ENCODE peak calls at places on chromosomes 2 and 18, in four cellular contexts. J, M, C and D are unnamed samples. For H3K4me1 and H3K27me3, the result is how much of the 10 kb centered on the place peaks cover.

GRCh38 chr2:88055049-88055435 is 541 bp downstream of the KRCC1 start:
- DNase-seq in J (peak), M (peak), C (no peak), D (peak)

GRCh38 chr2:10079192-10079930 is 850 bp downstream of the CYS1 start:
- DNase-seq in J (peak), M (peak), C (peak), D (no peak)

GRCh38 chr2:237604391-237604790 is 13.9 kb upstream of the RAB17 start:
- DNase-seq in J (no peak), M (no peak), C (no peak), D (no peak)

GRCh38 chr2:141113301-141113700 is 1017.5 kb downstream of the LRP1B start:
- DNase-seq in J (no peak), M (no peak), C (no peak), D (no peak)

GRCh38 chr2:69570474-69570873 is 73.1 kb downstream of the AAK1 start:
- DNase-seq in J (peak), M (no peak), C (no peak), D (no peak)

GRCh38 chr18:57073516-57074187 is 73.2 kb upstream of the BOD1L2 start:
- DNase-seq in J (no peak), M (no peak), C (no peak), D (no peak)

GRCh38 chr2:20430461-20431302 is 16.2 kb upstream of the RHOB start:
- DNase-seq in J (no peak), M (no peak), C (no peak), D (no peak)

GRCh38 chr2:73063909-73064875 is 7.3 kb downstream of the SFXN5 start:
- DNase-seq in J (peak), M (peak), C (no peak), D (no peak)

GRCh38 chr2:216339456-216340279 is 32.6 kb downstream of the MARCHF4 start:
- DNase-seq in J (peak), M (peak), C (peak), D (no peak)

GRCh38 chr2:99420751-99421299 is 69.0 kb downstream of the REV1 start:
- DNase-seq in J (peak), M (no peak), C (no peak), D (no peak)

GRCh38 chr2:86157009-86157556 is 38.2 kb downstream of the IMMT start:
- DNase-seq in J (no peak), M (peak), C (no peak), D (no peak)

GRCh38 chr2:201806442-201806841 is at the start of gene CDK15:
- DNase-seq in J (peak), M (peak), C (no peak), D (no peak)

GRCh38 chr2:66576381-66577330 is 141.7 kb downstream of the MEIS1 start:
- DNase-seq in J (peak), M (peak), C (peak), D (no peak)
- H3K4me3 ChIP-seq in J (peak), M (peak), C (peak), D (no peak)

DNA sequence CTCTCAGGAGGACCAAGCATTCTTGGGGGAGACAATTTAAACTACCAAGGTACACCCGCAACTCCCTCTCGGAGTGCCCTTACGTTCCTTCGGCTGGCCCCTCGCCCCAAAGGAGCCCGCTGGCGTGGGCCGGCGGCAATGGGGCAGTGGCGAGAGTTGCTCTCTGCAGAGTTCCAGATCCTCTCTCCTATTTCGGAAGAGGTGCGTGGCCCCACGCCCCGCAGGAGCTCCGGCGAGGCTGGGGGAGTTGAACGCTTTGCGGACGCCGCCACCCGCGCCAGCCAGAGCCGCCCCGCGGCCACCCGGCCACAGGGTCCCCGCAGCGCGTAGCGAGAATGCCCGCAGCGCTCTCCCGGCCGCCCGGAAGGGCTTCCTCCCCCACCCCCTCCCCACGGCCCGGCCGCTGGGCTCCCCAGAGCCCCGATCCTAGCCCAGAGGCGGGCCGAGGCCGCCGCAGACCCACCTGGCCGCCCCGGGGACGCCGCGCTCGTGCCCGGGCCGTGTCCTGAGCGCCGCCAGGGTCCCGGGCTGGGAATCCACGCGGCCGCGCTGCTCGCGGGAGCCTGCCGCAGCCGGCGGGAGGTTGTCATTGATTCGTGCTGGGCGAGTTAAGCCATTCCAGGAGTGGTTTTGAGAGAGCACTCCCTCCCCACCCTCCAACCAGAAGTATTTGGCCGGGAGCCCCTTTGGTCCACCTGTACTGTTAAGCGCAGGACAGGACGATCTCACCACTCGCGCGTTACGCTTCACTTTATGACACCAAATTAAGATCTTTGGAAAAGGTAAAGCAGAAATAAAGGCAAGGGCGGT is 206.3 kb upstream of the SMAD2 start:
- DNase-seq in J (no peak), M (no peak), C (peak), D (no peak)
- H3K4me1 ChIP-seq in J (under half), M (under half), C (under half), D (under half)

GRCh38 chr2:240825476-240825875 is 5.5 kb upstream of the KIF1A start:
- DNase-seq in J (no peak), M (no peak), C (no peak), D (no peak)
- H3K27me3 ChIP-seq in J (under half), M (under half), C (half or more), D (half or more)

DNA sequence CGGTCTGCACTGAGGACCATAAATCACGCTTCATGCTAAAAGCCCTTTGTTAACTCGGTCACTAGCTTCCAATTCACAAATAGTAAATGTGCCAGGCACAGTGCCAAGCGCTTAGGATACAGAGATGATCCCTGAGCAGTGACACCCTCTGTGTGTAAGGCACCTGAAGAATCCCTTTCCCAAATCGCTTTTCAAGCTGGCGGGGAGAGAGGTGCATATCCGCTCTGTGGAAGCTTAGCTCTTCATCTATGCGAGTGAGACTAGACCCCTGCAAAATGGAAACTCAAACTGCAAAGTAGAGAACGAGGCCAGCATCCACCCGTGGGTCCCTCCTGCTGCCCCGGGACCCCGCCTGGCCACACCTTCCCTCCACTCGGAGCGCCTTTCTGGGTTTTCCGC is 2.4 kb downstream of the PIEZO2 start:
- DNase-seq in J (no peak), M (peak), C (no peak), D (no peak)
- H3K4me3 ChIP-seq in J (peak), M (peak), C (no peak), D (no peak)

GRCh38 chr2:43454791-43455190 is 141.0 kb downstream of the THADA start:
- DNase-seq in J (no peak), M (no peak), C (no peak), D (no peak)
- H3K4me1 ChIP-seq in J (under half), M (under half), C (under half), D (under half)

GRCh38 chr2:176112375-176113302 is 3.9 kb upstream of the HOXD10 start:
- DNase-seq in J (no peak), M (no peak), C (no peak), D (no peak)
- H3K27me3 ChIP-seq in J (half or more), M (half or more), C (half or more), D (half or more)

GRCh38 chr2:234710587-234710986 is 213.7 kb upstream of the ARL4C start:
- DNase-seq in J (no peak), M (no peak), C (no peak), D (no peak)

GRCh38 chr2:234706086-234706485 is 209.2 kb upstream of the ARL4C start:
- DNase-seq in J (no peak), M (no peak), C (no peak), D (no peak)

GRCh38 chr2:234710066-234710465 is 213.2 kb upstream of the ARL4C start:
- DNase-seq in J (no peak), M (no peak), C (no peak), D (no peak)

GRCh38 chr2:234708717-234709116 is 211.8 kb upstream of the ARL4C start:
- DNase-seq in J (no peak), M (no peak), C (no peak), D (no peak)

GRCh38 chr2:234708091-234708683 is 211.3 kb upstream of the ARL4C start:
- DNase-seq in J (no peak), M (no peak), C (peak), D (no peak)
- H3K4me3 ChIP-seq in J (no peak), M (no peak), C (no peak), D (no peak)

DNA sequence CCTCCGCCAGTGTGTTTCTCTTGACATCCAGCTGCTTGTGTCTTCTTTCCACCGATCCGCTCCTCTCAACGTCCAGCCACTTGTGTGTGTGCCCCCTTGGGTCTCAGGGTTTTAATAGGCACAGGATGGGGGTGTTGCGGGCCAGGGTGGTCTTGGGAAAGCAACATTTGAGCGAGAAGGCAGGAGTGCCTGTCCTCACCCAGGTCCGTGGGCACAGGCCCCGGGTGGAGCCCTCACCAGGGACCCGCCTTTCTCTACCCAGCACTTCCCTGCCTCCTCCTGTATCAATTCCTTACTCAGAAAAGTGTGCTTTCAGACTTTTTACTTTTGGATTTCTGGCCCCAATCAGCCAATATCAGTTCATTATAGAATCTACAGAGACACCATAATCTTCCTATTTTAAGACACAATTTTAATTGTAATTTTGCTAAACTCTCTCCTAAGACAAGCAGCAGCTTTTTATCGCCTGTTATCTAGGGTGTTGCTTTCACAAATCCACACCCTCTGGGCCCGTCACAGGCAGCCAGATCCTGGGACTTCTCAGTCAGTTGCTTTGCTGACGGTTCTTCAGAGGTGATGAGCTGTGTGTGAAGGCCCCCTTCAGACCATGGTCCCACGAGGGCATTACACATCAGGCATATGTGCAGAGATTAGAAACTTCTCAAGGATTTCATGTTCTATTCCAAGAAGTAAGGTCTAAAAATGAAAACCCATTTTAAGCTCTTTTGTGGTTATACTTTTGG is 96.0 kb upstream of the FHL2 start:
- DNase-seq in J (no peak), M (peak), C (no peak), D (no peak)
- H3K4me1 ChIP-seq in J (under half), M (under half), C (under half), D (under half)

GRCh38 chr2:176647325-176648155 is 378.3 kb downstream of the MTX2 start:
- DNase-seq in J (no peak), M (no peak), C (no peak), D (no peak)

GRCh38 chr2:176650101-176650500 is 380.9 kb downstream of the MTX2 start:
- DNase-seq in J (no peak), M (no peak), C (no peak), D (no peak)

GRCh38 chr2:176646033-176646615 is 376.9 kb downstream of the MTX2 start:
- DNase-seq in J (no peak), M (no peak), C (peak), D (no peak)

GRCh38 chr2:176650811-176651559 is 381.7 kb downstream of the MTX2 start:
- DNase-seq in J (no peak), M (no peak), C (no peak), D (no peak)

GRCh38 chr2:176648691-176649297 is 379.6 kb downstream of the MTX2 start:
- DNase-seq in J (no peak), M (no peak), C (no peak), D (no peak)
- H3K27me3 ChIP-seq in J (under half), M (under half), C (half or more), D (under half)

GRCh38 chr18:13382990-13383821 is 164.6 kb downstream of the LDLRAD4 start:
- DNase-seq in J (no peak), M (no peak), C (no peak), D (no peak)

GRCh38 chr18:13381331-13381730 is 162.8 kb downstream of the LDLRAD4 start:
- DNase-seq in J (no peak), M (no peak), C (no peak), D (no peak)

GRCh38 chr18:13382683-13382989 is 164.1 kb downstream of the LDLRAD4 start:
- DNase-seq in J (no peak), M (no peak), C (no peak), D (no peak)

GRCh38 chr18:13380671-13381070 is 162.1 kb downstream of the LDLRAD4 start:
- DNase-seq in J (no peak), M (no peak), C (no peak), D (no peak)

DNA sequence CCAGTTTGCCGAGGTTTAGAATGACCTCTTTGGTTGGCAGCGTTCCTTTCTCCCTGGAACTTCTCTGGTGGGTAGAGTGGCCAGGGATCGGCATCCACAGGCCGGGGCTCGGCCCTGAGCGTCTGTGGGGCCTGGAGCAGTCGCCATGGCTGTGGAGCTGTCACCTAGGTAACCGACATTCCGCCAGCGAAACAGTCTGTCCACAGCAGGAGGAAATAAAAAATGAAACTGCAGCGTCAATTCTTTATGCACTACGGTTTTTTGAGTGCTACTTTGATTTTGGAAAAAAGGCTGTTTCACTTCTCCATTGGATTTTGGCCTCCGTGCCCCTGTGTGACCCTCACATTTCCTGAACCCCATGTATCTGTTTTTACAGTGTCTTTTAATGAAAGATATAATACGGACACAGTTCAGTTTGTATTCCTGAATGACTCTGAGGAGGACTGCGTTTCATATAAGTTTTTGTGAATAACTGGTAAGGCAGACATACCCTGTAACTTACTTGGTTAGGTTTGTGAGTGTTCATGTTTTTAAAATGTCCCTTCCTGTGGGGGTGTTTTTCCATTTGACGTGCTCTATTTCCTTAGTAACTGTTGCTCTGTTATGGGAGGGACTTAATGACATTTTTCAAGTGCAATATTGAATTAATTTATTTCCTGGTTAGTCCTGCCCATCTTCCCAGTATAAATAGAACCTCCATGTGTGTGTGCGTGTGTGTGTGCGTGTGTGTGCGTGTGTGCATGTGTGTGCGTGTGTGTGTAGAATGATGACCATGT is 163.5 kb downstream of the LDLRAD4 start:
- DNase-seq in J (peak), M (no peak), C (no peak), D (peak)
- H3K4me3 ChIP-seq in J (no peak), M (no peak), C (no peak), D (peak)